ENCODE peak calls at places on chromosomes 7 and 10, in ten cellular contexts. L is HEK293T; K is NCI-H1930; N is kidney; E is ELF-1; T is activated CD8-positive, alpha-beta memory T cell treated with anti-CD3 and anti-CD28 coated beads for 4 hours; C is activated CD4-positive, alpha-beta T cell treated with anti-CD3 and anti-CD28 coated beads for 36 hours; Z is ovary; Q is non-pigmented ciliary epithelial cell; H is NCI-H524. W is an unnamed sample.

GRCh38 chr7:37482505-37482904 is 33.8 kb upstream of the ELMO1 start:
- DNase-seq in L (no peak), K (no peak), N (no peak), E (no peak), T (no peak), C (no peak), Z (no peak), Q (no peak), H (no peak), W (no peak)

GRCh38 chr7:129969881-129970446 is 17.2 kb upstream of the UBE2H start:
- DNase-seq in L (no peak), K (no peak), N (peak; percentile 90), E (peak; percentile 92), T (no peak), C (no peak), Z (no peak), Q (peak; percentile 75), H (no peak), W (no peak)

GRCh38 chr7:127786184-127786583 is 134.2 kb downstream of the SND1 start:
- DNase-seq in L (no peak), K (no peak), N (no peak), E (no peak), T (no peak), C (no peak), Z (no peak), Q (no peak), H (no peak), W (no peak)

GRCh38 chr7:132575336-132575986 is 809 bp downstream of the PLXNA4 start:
- DNase-seq in L (peak; percentile 52), K (peak; percentile 13), N (peak; percentile 84), E (peak; percentile 54), T (no peak), C (peak; percentile 40), Z (peak; percentile 80), Q (no peak), H (peak; percentile 74), W (no peak)

GRCh38 chr10:91198781-91199180 is 21.7 kb upstream of the PCGF5 start:
- DNase-seq in L (no peak), K (no peak), N (no peak), E (no peak), T (no peak), C (peak; percentile 19), Z (no peak), Q (no peak), H (no peak), W (peak; percentile 19)

GRCh38 chr10:128178319-128178937 is 52.2 kb upstream of the MKI67 start:
- DNase-seq in L (peak; percentile 73), K (no peak), N (no peak), E (peak; percentile 84), T (no peak), C (peak; percentile 73), Z (no peak), Q (no peak), H (peak; percentile 0), W (no peak)

GRCh38 chr7:134431805-134432204 is 27.1 kb downstream of the AKR1B1 start:
- DNase-seq in L (no peak), K (no peak), N (no peak), E (no peak), T (no peak), C (no peak), Z (no peak), Q (no peak), H (peak; percentile 55), W (no peak)

GRCh38 chr10:70903262-70903921 is 15.0 kb upstream of the PCBD1 start:
- DNase-seq in L (peak; percentile 76), K (peak; percentile 8), N (peak; percentile 78), E (peak; percentile 76), T (no peak), C (peak; percentile 56), Z (peak; percentile 75), Q (no peak), H (peak; percentile 36), W (no peak)

GRCh38 chr7:114590298-114590697 is 175.7 kb downstream of the FOXP2 start:
- DNase-seq in L (no peak), K (no peak), N (no peak), E (no peak), T (no peak), C (no peak), Z (no peak), Q (no peak), H (no peak), W (no peak)

W was measured in SIG-M5.